ENCODE peak calls at places on chromosomes 1 and 21, in five cellular contexts. O is HS-5; R is AML-193; S is neuronal stem cell; Q is naive thymus-derived CD4-positive, alpha-beta T cell. V is an unnamed sample.

GRCh38 chr1:201190624-201191051 is at the start of gene IGFN1:
- DNase-seq in O (no peak), R (no peak), S (no peak), Q (no peak), V (no peak)

GRCh38 chr1:181423301-181423918 is 59.9 kb upstream of the CACNA1E start:
- DNase-seq in O (no peak), R (no peak), S (peak), Q (no peak), V (peak)

GRCh38 chr1:39526466-39527189 is 35.2 kb downstream of the BMP8A start:
- DNase-seq in O (no peak), R (no peak), S (no peak), Q (no peak), V (no peak)

GRCh38 chr1:39141925-39142324 is 62.6 kb upstream of the MACF1 start:
- DNase-seq in O (no peak), R (no peak), S (peak), Q (no peak), V (no peak)

GRCh38 chr1:13674386-13674785 is 25.6 kb upstream of the PRDM2 start:
- DNase-seq in O (no peak), R (no peak), S (no peak), Q (no peak), V (no peak)

GRCh38 chr1:149978547-149979023 is 31.9 kb downstream of the OTUD7B start:
- DNase-seq in O (no peak), R (no peak), S (no peak), Q (no peak), V (no peak)

GRCh38 chr21:45019076-45019886 is 55.1 kb upstream of the ADARB1 start:
- DNase-seq in O (no peak), R (no peak), S (no peak), Q (no peak), V (no peak)

GRCh38 chr1:1832820-1833219 is 54.5 kb upstream of the NADK start:
- DNase-seq in O (peak), R (no peak), S (no peak), Q (no peak), V (no peak)

V was measured in GM13976.